ENCODE peak calls at places on chromosomes 2 and 18, in four cellular contexts. O is GM23248, M is Daoy, A is transverse colon. V is an unnamed sample.

GRCh38 chr18:4352746-4353522 is 102.2 kb downstream of the DLGAP1 start:
- DNase-seq in O (no peak), M (peak; percentile 6), A (no peak), V (no peak)

GRCh38 chr2:64794426-64794995 is 140.8 kb upstream of the SERTAD2 start:
- DNase-seq in A (no peak), M (no peak), O (no peak), V (no peak)

GRCh38 chr2:101500175-101500574 is 25.3 kb upstream of the RFX8 start:
- DNase-seq in M (no peak), O (peak; percentile 40), A (no peak), V (no peak)

GRCh38 chr2:168552450-168552856 is 96.4 kb downstream of the CERS6 start:
- DNase-seq in M (no peak), O (no peak), A (no peak), V (no peak)

GRCh38 chr2:62306751-62307468 is 111.0 kb downstream of the B3GNT2 start:
- DNase-seq in M (peak; percentile 35), A (peak; percentile 50), O (no peak), V (peak; percentile 40)

GRCh38 chr2:241507430-241508239 is 749 bp downstream of the STK25 start:
- DNase-seq in O (peak; percentile 79), M (peak; percentile 59), A (peak; percentile 39), V (peak; percentile 47)

GRCh38 chr2:134261398-134262131 is 7.7 kb downstream of the MGAT5 start:
- DNase-seq in O (peak; percentile 17), A (no peak), M (no peak), V (no peak)

GRCh38 chr2:12479042-12479601 is 237.6 kb upstream of the TRIB2 start:
- DNase-seq in M (no peak), A (no peak), O (peak; percentile 59), V (no peak)

GRCh38 chr18:31965331-31965970 is 22.5 kb upstream of the TRAPPC8 start:
- DNase-seq in M (no peak), A (no peak), O (no peak), V (no peak)

GRCh38 chr18:78323453-78324230 is 656.0 kb upstream of the SALL3 start:
- DNase-seq in M (no peak), O (no peak), A (no peak), V (no peak)

GRCh38 chr2:54306561-54306960 is 50.5 kb upstream of the TSPYL6 start:
- DNase-seq in A (no peak), O (peak; percentile 48), M (no peak), V (no peak)

V was measured in stomach.